ENCODE peak calls at places on chromosomes 7 and 10, in nine cellular contexts. R is ascending aorta, O is PC-3, U is A549, G is HL-60, H is body of pancreas, T is heart left ventricle, E is cardiac fibroblast, X is brain microvascular endothelial cell. N is an unnamed sample.

GRCh38 chr7:135208417-135208793 is 2.9 kb downstream of the WDR91 start:
- DNase-seq in R (no peak), O (no peak), U (no peak), G (no peak), H (peak), T (no peak), E (no peak), X (no peak), N (no peak)

GRCh38 chr10:47456096-47456485 is 27.8 kb downstream of the ANXA8 start:
- DNase-seq in R (no peak), O (no peak), U (no peak), G (no peak), H (no peak), T (no peak), E (no peak), X (no peak), N (no peak)

GRCh38 chr7:116239434-116239833 is 29.1 kb downstream of the TES start:
- DNase-seq in R (no peak), O (no peak), U (no peak), G (no peak), H (no peak), T (no peak), E (no peak), X (no peak), N (no peak)

GRCh38 chr7:80934286-80934685 is 15.4 kb upstream of the SEMA3C start:
- DNase-seq in R (no peak), O (peak), U (no peak), G (no peak), H (no peak), T (no peak), E (peak), X (no peak), N (no peak)

GRCh38 chr7:84790873-84791272 is 396.0 kb downstream of the SEMA3D start:
- DNase-seq in R (no peak), O (no peak), U (no peak), G (no peak), H (no peak), T (no peak), E (peak), X (no peak), N (no peak)

GRCh38 chr7:90210475-90210874 is 1.1 kb upstream of the STEAP2 start:
- DNase-seq in R (no peak), O (peak), U (no peak), G (no peak), H (no peak), T (no peak), E (no peak), X (no peak), N (no peak)

GRCh38 chr7:94374231-94374630 is 20.5 kb upstream of the COL1A2 start:
- DNase-seq in R (peak), O (peak), U (no peak), G (no peak), H (peak), T (peak), E (peak), X (peak), N (no peak)

GRCh38 chr10:73215749-73216148 is 31.3 kb downstream of the DNAJC9 start:
- DNase-seq in R (no peak), O (no peak), U (no peak), G (no peak), H (no peak), T (no peak), E (no peak), X (no peak), N (no peak)

GRCh38 chr7:155586843-155587440 is 40.6 kb upstream of the CNPY1 start:
- DNase-seq in R (no peak), O (no peak), U (no peak), G (no peak), H (no peak), T (no peak), E (no peak), X (no peak), N (no peak)

GRCh38 chr10:131735577-131735976 is 165.2 kb upstream of the PPP2R2D start:
- DNase-seq in R (peak), O (no peak), U (no peak), G (no peak), H (no peak), T (no peak), E (no peak), X (no peak), N (no peak)

GRCh38 chr7:137684316-137684715 is 162.5 kb downstream of the DGKI start:
- DNase-seq in R (no peak), O (no peak), U (no peak), G (no peak), H (no peak), T (no peak), E (no peak), X (no peak), N (no peak)

GRCh38 chr10:63421591-63421990 is 44.2 kb downstream of the JMJD1C start:
- DNase-seq in R (no peak), O (no peak), U (no peak), G (peak), H (no peak), T (no peak), E (no peak), X (no peak), N (peak)

GRCh38 chr7:151254316-151254715 is 5.8 kb upstream of the SMARCD3 start:
- DNase-seq in R (no peak), O (no peak), U (no peak), G (no peak), H (no peak), T (no peak), E (no peak), X (no peak), N (no peak)

GRCh38 chr10:485776-486572 is 203.5 kb downstream of the DIP2C start:
- DNase-seq in R (peak), O (no peak), U (no peak), G (no peak), H (no peak), T (no peak), E (peak), X (no peak), N (no peak)

GRCh38 chr10:87552248-87552914 is 47.7 kb downstream of the MINPP1 start:
- DNase-seq in R (no peak), O (no peak), U (no peak), G (no peak), H (no peak), T (no peak), E (no peak), X (no peak), N (no peak)

GRCh38 chr7:155506854-155507337 is 39.5 kb downstream of the CNPY1 start:
- DNase-seq in R (no peak), O (no peak), U (no peak), G (peak), H (no peak), T (no peak), E (no peak), X (no peak), N (no peak)

GRCh38 chr7:30596043-30596641 is 1.5 kb downstream of the GARS1 start:
- DNase-seq in R (no peak), O (peak), U (peak), G (peak), H (peak), T (no peak), E (peak), X (peak), N (no peak)

GRCh38 chr7:98211221-98211675 is at the start of gene BHLHA15:
- DNase-seq in R (peak), O (peak), U (no peak), G (no peak), H (peak), T (no peak), E (no peak), X (no peak), N (no peak)

GRCh38 chr10:47222461-47222860 is 77.5 kb upstream of the GDF10 start:
- DNase-seq in R (no peak), O (no peak), U (no peak), G (no peak), H (no peak), T (no peak), E (no peak), X (no peak), N (no peak)

DNA sequence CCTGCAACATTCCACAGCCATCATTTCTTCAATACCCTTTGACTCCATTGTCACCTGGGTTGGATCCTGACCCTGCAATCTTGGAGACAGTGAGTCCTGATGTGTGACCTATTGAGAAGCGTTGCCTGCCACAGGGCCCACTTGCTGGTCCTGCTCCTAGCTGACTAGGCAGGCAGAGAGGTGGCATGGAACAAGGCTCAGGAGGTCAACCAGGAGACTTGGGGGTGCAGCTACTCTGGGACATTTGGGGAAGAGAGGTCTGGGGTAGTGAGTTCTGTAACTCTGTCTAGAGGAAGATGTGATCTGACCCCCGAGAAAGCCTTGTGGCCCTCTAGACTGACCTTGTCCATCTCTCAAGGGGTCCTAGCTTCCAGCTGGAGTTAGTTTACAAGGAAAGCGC is 1.8 kb downstream of the ZMIZ2 start:
- DNase-seq in R (no peak), O (no peak), U (no peak), G (no peak), H (no peak), T (no peak), E (no peak), X (no peak), N (no peak)
- H3K4me3 ChIP-seq in R (peak), O (peak), U (no peak), G (no peak), H (no peak), T (no peak), E (peak), X (no peak), N (peak)

GRCh38 chr7:21980921-21981320 is 35.2 kb upstream of the CDCA7L start:
- DNase-seq in R (no peak), O (no peak), U (no peak), G (no peak), H (no peak), T (no peak), E (no peak), X (no peak), N (no peak)

GRCh38 chr7:21986101-21986500 is 40.4 kb upstream of the CDCA7L start:
- DNase-seq in R (no peak), O (no peak), U (no peak), G (no peak), H (no peak), T (no peak), E (no peak), X (no peak), N (no peak)

GRCh38 chr7:21984042-21984441 is 38.3 kb upstream of the CDCA7L start:
- DNase-seq in R (no peak), O (no peak), U (no peak), G (no peak), H (no peak), T (no peak), E (no peak), X (no peak), N (no peak)

GRCh38 chr7:21981524-21981923 is 35.8 kb upstream of the CDCA7L start:
- DNase-seq in R (no peak), O (no peak), U (no peak), G (no peak), H (no peak), T (no peak), E (no peak), X (no peak), N (no peak)
- TF ChIP-seq CTCF in R (no peak), O (no peak), U (no peak), G (no peak), H (no peak), T (no peak), E (no peak), X (no peak), N (peak)

DNA sequence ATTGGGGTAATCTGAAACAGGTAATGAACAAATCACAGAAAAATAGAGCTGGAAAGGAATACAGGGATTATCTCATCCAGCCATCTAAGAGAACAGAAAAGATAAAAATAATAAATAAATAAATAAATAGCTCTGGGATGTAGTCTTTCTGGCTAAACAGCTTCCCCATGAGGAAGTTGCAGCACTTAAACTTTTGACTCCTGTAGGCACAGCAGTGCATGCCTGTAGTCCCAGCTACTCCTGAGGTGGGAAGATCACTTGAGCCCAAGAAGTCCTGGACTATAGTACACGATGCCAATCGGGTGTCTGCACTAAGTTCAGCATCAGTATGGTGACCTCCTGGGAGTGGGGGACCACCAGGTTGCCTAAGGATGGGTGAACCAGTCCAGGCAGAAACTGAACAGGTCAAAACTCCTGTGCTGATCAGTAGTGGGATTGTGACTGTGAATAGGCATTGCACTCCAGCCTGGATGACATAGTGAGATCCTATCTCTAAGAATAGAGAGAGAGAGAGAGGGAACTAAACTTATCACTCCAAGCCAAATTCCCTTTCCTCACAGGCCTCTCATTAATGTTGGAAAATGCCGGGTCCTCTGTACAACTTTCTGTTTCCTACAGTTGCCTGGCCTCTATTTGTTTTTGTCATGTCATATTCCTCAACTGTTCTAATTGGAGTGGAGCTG is 61.7 kb upstream of the CDK13 start:
- DNase-seq in R (no peak), O (no peak), U (no peak), G (no peak), H (no peak), T (no peak), E (no peak), X (no peak), N (no peak)
- H3K4me3 ChIP-seq in R (no peak), O (no peak), U (no peak), G (no peak), H (no peak), T (no peak), E (no peak), X (no peak), N (no peak)

GRCh38 chr10:67612156-67612555 is 83.8 kb downstream of the CTNNA3 start:
- DNase-seq in R (no peak), O (no peak), U (no peak), G (no peak), H (no peak), T (no peak), E (no peak), X (no peak), N (no peak)

GRCh38 chr10:67607472-67607871 is 88.5 kb downstream of the CTNNA3 start:
- DNase-seq in R (no peak), O (peak), U (peak), G (no peak), H (no peak), T (no peak), E (peak), X (no peak), N (no peak)

GRCh38 chr10:67608001-67608400 is 88.0 kb downstream of the CTNNA3 start:
- DNase-seq in R (no peak), O (no peak), U (no peak), G (no peak), H (no peak), T (no peak), E (no peak), X (no peak), N (no peak)

GRCh38 chr10:67612577-67613537 is 83.1 kb downstream of the CTNNA3 start:
- DNase-seq in R (no peak), O (peak), U (no peak), G (peak), H (no peak), T (no peak), E (peak), X (peak), N (no peak)

DNA sequence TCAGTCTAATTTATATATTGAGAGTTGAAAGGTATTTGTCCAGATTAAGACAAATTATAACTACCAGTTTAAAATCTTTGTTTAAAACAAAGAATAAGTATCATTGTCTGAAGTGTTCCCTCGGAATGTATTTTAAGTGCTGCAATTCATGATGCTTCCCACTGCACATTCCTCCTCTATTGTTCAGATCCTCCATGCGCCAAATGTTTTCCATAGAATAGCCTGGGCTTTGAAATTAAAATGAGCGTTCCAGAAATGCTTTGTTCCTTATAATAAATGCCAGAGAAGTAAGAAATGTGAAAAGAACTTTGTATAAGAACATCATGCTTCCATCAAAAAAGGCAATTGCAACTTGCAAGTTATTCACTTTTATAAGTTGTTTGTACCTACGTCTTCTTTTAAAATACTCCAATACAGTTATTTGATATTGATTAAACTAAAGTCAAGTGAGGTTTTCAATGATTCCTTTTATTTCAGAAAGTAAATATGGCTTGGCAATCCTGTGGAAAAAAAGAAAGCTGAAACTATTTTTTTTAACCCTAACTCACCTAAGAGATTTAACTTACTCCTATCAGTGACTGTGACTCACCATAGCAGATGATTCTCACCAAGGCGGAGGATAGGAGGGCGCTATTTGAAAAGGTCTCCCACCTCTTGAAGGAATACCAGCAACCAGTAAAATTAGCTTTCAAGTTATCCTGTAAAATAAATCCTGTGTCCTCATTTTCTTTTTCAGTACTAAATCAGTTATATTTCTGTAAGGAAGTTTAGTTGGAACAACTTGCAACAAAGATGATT is 85.8 kb downstream of the CTNNA3 start:
- DNase-seq in R (no peak), O (no peak), U (no peak), G (no peak), H (no peak), T (no peak), E (peak), X (no peak), N (no peak)
- TF ChIP-seq CTCF in R (no peak), O (no peak), U (no peak), G (no peak), H (no peak), T (no peak), E (no peak), X (no peak), N (no peak)

DNA sequence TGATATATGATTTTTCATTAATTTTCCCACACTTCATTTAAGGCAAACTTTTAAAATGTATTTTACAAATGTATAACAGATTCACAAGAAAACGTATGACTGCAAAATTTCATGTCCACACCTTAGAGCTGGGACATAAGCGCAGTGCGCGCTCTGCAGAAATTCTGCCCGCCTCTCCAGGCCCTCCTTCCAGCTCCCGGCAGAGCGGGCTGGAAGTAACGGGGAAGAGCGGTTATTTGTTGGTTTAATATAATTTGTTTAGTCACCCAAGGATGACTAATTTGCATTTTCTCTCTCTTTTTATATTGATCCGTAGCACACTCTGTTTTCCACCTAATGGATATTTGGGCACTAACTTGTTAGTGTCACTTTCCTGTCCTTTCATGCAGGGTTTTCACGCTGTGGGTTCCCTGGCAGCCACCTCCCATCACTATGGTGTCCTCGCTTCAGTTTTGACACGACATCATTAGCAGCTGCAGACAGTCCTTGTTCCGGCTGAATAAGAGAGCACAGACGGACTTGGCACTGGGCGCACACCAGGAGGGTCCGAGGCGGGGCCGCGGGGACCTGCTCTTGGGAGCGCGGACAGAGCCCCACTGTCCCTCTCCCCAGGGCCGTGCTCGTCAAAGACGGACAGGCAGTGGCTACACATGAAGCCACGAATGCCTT is 129.2 kb upstream of the SEC61G start:
- DNase-seq in R (no peak), O (no peak), U (no peak), G (no peak), H (no peak), T (no peak), E (peak), X (no peak), N (no peak)
- H3K4me3 ChIP-seq in R (peak), O (no peak), U (peak), G (no peak), H (no peak), T (peak), E (peak), X (peak), N (no peak)

GRCh38 chr7:767580-767940 is 40.5 kb upstream of the PRKAR1B start:
- DNase-seq in R (no peak), O (no peak), U (no peak), G (no peak), H (no peak), T (no peak), E (no peak), X (peak), N (no peak)

GRCh38 chr7:770786-771185 is 43.7 kb upstream of the PRKAR1B start:
- DNase-seq in R (no peak), O (no peak), U (no peak), G (no peak), H (no peak), T (no peak), E (no peak), X (no peak), N (no peak)

GRCh38 chr7:767941-768729 is 41.1 kb upstream of the PRKAR1B start:
- DNase-seq in R (no peak), O (no peak), U (no peak), G (no peak), H (no peak), T (no peak), E (no peak), X (peak), N (no peak)

GRCh38 chr7:770336-770735 is 43.3 kb upstream of the PRKAR1B start:
- DNase-seq in R (no peak), O (no peak), U (no peak), G (no peak), H (no peak), T (no peak), E (no peak), X (no peak), N (no peak)

DNA sequence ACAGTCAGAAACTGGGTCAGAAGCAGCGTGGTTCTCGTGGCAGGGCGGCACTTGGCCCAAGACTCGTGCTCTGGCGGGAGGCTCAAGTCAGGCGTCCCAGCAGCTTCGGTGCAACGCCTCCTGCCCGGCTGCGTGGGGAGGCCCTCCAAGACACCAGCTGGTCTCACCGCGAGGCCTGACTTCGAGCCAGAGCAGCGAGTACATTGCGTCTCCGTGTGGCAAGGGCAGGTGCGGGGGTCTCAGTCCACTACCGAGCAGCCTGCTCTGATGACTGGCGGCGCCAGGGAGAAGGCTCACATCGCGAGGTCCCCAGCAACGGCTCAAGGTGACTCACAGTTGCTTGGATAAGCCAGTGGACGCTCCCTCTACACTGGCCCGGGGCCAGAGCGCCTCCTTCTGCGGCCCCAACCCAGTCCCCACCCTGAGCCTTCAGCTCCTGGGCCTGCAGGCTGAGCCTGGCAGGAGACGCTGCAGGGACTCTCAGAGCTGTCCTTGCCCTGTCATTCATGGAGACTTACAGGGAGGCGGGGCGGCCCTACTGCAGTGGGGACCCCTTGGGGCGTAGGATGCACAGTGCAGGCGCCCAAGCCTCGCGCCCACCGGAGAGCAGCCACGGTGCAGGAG is 41.9 kb upstream of the PRKAR1B start:
- DNase-seq in R (no peak), O (no peak), U (no peak), G (no peak), H (peak), T (peak), E (peak), X (peak), N (no peak)
- TF ChIP-seq CTCF in R (no peak), O (no peak), U (no peak), G (no peak), H (no peak), T (no peak), E (no peak), X (peak), N (no peak)

GRCh38 chr10:29590598-29591415 is 44.0 kb downstream of the SVIL start:
- DNase-seq in R (no peak), O (peak), U (peak), G (peak), H (no peak), T (no peak), E (peak), X (peak), N (no peak)
- H3K4me3 ChIP-seq in R (peak), O (peak), U (no peak), G (no peak), H (no peak), T (peak), E (no peak), X (no peak), N (no peak)

GRCh38 chr7:28615091-28615490 is 202.8 kb downstream of the CREB5 start:
- DNase-seq in R (no peak), O (peak), U (peak), G (no peak), H (no peak), T (no peak), E (no peak), X (no peak), N (no peak)
- TF ChIP-seq CTCF in R (no peak), O (peak), U (no peak), G (no peak), H (peak), T (peak), E (no peak), X (peak), N (peak)